ENCODE peak calls at places on chromosomes 12 and 14, in six cellular contexts. W is ascending aorta, R is A549, G is thoracic aorta, H is Caki2, A is T-helper 2 cell. I is an unnamed sample.

GRCh38 chr14:61549425-61549824 is 145.9 kb upstream of the HIF1A start:
- DNase-seq in R (no peak), A (no peak), W (no peak), H (no peak), G (no peak), I (no peak)

GRCh38 chr12:111067498-111067897 is 147.1 kb upstream of the MYL2 start:
- DNase-seq in W (no peak), A (no peak), G (no peak), R (no peak), H (no peak), I (no peak)

GRCh38 chr12:115485503-115485902 is 792.0 kb downstream of the MED13L start:
- DNase-seq in G (no peak), A (no peak), R (no peak), H (no peak), W (no peak), I (no peak)

GRCh38 chr12:49705479-49706267 is 1.5 kb downstream of the FMNL3 start:
- DNase-seq in G (no peak), W (peak; percentile 24), A (peak; percentile 11), H (no peak), R (no peak), I (peak; percentile 41)

GRCh38 chr12:71607494-71608330 is 55.9 kb downstream of the ZFC3H1 start:
- DNase-seq in R (no peak), H (no peak), G (no peak), W (no peak), A (no peak), I (no peak)

GRCh38 chr12:71840226-71840847 is 778 bp downstream of the TBC1D15 start:
- DNase-seq in A (peak; percentile 41), W (no peak), R (peak; percentile 49), G (no peak), H (no peak), I (no peak)

GRCh38 chr12:45435945-45436710 is 220.2 kb downstream of the ANO6 start:
- DNase-seq in R (no peak), W (no peak), H (peak; percentile 56), G (no peak), A (no peak), I (no peak)

GRCh38 chr14:102909911-102910310 is 12.6 kb upstream of the AMN start:
- DNase-seq in A (no peak), R (no peak), H (no peak), W (no peak), G (no peak), I (no peak)

GRCh38 chr14:96279564-96279963 is 23.6 kb downstream of the BDKRB1 start:
- DNase-seq in A (no peak), H (no peak), G (no peak), R (no peak), W (no peak), I (no peak)

GRCh38 chr12:66910366-66910974 is 231.6 kb upstream of the GRIP1 start:
- DNase-seq in A (peak; percentile 6), G (no peak), W (no peak), H (no peak), R (no peak), I (no peak)

GRCh38 chr14:100304825-100305445 is 1.3 kb downstream of the SLC25A29 start:
- DNase-seq in G (no peak), W (no peak), A (peak; percentile 27), R (peak; percentile 36), H (peak; percentile 59), I (no peak)

GRCh38 chr12:24565300-24565699 is 383.6 kb downstream of the BCAT1 start:
- DNase-seq in R (no peak), G (no peak), W (no peak), H (no peak), A (no peak), I (no peak)